ENCODE peak calls at places on chromosomes 11 and 22, in four cellular contexts. Z is HepG2, S is A549, O is K562. Y is an unnamed sample.

GRCh38 chr11:47881145-47881544 is 33.0 kb upstream of the NUP160 start:
- DNase-seq in Z (no peak), S (peak; percentile 35), O (no peak), Y (no peak)

GRCh38 chr11:76802151-76802550 is 19.0 kb downstream of the TSKU start:
- DNase-seq in O (no peak), Z (no peak), S (no peak), Y (no peak)

GRCh38 chr11:12017243-12017678 is 8.8 kb upstream of the DKK3 start:
- DNase-seq in S (no peak), O (no peak), Z (no peak), Y (no peak)

GRCh38 chr11:94577841-94578240 is 10.7 kb downstream of the PIWIL4 start:
- DNase-seq in O (no peak), S (no peak), Z (no peak), Y (no peak)

GRCh38 chr11:65492637-65493366 is 6.0 kb upstream of the MALAT1 start:
- DNase-seq in Z (no peak), S (peak; percentile 91), O (peak; percentile 68), Y (peak; percentile 68)

GRCh38 chr11:69259072-69259471 is 34.9 kb upstream of the MYEOV start:
- DNase-seq in Z (no peak), S (peak; percentile 24), O (no peak), Y (no peak)

GRCh38 chr11:76598426-76598839 is 72.1 kb downstream of the LRRC32 start:
- DNase-seq in Z (peak; percentile 31), S (peak; percentile 64), O (peak; percentile 49), Y (peak; percentile 12)

GRCh38 chr11:107707807-107708206 is 4.0 kb downstream of the SLN start:
- DNase-seq in O (no peak), Z (no peak), S (no peak), Y (no peak)

GRCh38 chr22:46843691-46844297 is 81.3 kb downstream of the TBC1D22A start:
- DNase-seq in S (no peak), O (no peak), Z (no peak), Y (no peak)

GRCh38 chr11:32333335-32333991 is 101.9 kb downstream of the WT1 start:
- DNase-seq in S (peak; percentile 72), Z (no peak), O (no peak), Y (no peak)

GRCh38 chr11:112655386-112655785 is 305.8 kb upstream of the NCAM1 start:
- DNase-seq in O (no peak), S (no peak), Z (no peak), Y (no peak)

GRCh38 chr11:57674251-57674650 is 6.3 kb downstream of the ZDHHC5 start:
- DNase-seq in S (no peak), Z (no peak), O (no peak), Y (no peak)

GRCh38 chr11:70483077-70483861 is 84.9 kb downstream of the CTTN start:
- DNase-seq in S (peak; percentile 54), O (peak; percentile 72), Z (no peak), Y (no peak)

GRCh38 chr11:58164389-58164788 is 24.5 kb upstream of the OR9Q2 start:
- DNase-seq in O (no peak), S (no peak), Z (no peak), Y (no peak)

GRCh38 chr11:10130872-10131271 is 163.1 kb downstream of the SBF2 start:
- DNase-seq in Z (no peak), S (no peak), O (no peak), Y (no peak)

GRCh38 chr22:18078329-18079041 is 695 bp downstream of the PEX26 start:
- DNase-seq in O (peak; percentile 40), S (peak; percentile 25), Z (peak; percentile 34), Y (no peak)

GRCh38 chr11:2537010-2537695 is 92.3 kb downstream of the KCNQ1 start:
- DNase-seq in S (no peak), O (no peak), Z (no peak), Y (no peak)

GRCh38 chr11:38019072-38019775 is 1421.2 kb upstream of the RAG2 start:
- DNase-seq in S (peak; percentile 1), Z (peak; percentile 0), O (no peak), Y (no peak)

GRCh38 chr11:19027829-19028595 is 32.5 kb downstream of the MRGPRX2 start:
- DNase-seq in Z (peak; percentile 29), S (peak; percentile 59), O (no peak), Y (no peak)

GRCh38 chr11:92306966-92307504 is 82.4 kb downstream of the FAT3 start:
- DNase-seq in Z (no peak), S (no peak), O (no peak), Y (no peak)

GRCh38 chr22:38031491-38031890 is 25.7 kb upstream of the PICK1 start:
- DNase-seq in Z (no peak), O (no peak), S (no peak), Y (no peak)

GRCh38 chr11:61022311-61023085 is 51.0 kb downstream of the CD6 start:
- DNase-seq in Z (no peak), S (no peak), O (no peak), Y (no peak)

GRCh38 chr11:61024938-61025818 is 53.7 kb downstream of the CD6 start:
- DNase-seq in S (no peak), O (no peak), Z (no peak), Y (no peak)

GRCh38 chr11:61021661-61022212 is 50.3 kb downstream of the CD6 start:
- DNase-seq in O (no peak), S (no peak), Z (no peak), Y (no peak)

GRCh38 chr11:61025819-61026120 is 54.3 kb downstream of the CD6 start:
- DNase-seq in Z (no peak), S (no peak), O (no peak), Y (no peak)

DNA sequence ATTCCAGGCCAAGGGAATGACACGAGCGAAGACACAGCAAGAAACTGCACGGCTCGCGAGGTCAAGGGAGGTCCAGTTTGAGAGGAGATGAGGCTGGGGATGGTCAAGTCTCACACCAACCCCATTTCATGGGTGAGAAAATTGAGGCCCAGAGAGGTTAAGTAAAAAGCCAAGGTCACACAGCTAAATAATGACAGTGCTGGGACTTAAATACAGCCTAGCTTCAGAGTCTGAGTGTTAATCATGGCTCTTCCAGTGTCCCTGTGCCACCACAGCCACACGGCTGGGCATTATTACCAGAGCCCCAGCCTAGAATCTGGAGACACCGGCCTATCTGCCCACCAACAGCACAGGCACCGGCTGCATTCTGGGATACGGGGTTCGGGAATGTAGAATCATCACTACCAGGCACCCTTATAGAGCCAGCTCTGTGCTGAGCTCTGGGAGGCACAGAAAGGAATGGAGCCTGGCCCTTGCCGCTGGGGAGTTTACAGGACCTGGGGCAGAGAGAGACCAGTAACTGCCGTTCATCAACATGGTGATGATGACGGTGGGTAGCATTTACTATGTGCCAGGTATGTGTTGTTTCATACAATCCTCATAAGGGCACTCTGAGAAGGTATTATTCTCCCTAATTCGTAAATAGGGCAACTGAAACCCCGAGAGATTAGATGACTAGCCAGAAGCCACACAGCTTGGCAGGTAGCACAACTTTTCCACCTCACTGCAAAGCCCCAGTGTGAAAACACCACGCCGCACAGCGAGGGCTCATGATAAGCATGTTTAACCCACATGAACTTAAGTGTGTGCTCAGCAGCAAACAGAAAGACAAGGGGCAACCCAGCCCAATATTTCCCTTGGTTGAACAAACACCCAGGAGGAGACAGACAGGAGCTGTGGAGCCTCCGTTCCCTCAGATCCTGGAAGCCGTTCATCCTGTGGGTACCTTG is 51.9 kb downstream of the CD6 start:
- DNase-seq in Z (no peak), S (no peak), O (no peak), Y (no peak)
- TF ChIP-seq POLR2AphosphoS2 in Z (no peak), S (no peak), O (no peak), Y (no peak)

DNA sequence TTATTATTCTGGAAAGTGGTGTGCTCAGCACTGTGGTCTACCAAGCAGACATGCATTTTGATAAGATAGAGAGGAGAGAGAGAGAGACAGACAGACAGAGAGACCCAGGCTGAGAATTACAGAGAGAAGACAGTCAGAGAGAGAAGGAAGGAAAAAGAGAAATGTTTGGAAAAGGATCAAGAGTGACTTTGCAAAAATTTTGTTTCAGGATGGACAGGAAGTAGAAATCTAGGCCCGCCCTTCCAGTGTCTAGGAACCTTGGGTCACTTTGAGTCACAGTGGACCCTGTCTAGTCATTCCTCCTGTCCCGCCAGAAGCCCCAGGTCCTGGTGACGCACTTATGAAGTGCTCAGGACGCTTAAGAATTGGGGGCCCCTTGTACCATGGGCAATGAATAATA is 166.7 kb downstream of the ST3GAL4 start:
- DNase-seq in O (peak; percentile 21), Z (no peak), S (peak; percentile 20), Y (no peak)
- TF ChIP-seq POLR2AphosphoS2 in O (no peak), Z (no peak), S (no peak), Y (no peak)

GRCh38 chr22:35357883-35358621 is 22.8 kb upstream of the HMOX1 start:
- DNase-seq in S (peak; percentile 52), O (no peak), Z (no peak), Y (no peak)

GRCh38 chr22:35361001-35361551 is 19.8 kb upstream of the HMOX1 start:
- DNase-seq in S (no peak), O (no peak), Z (no peak), Y (no peak)

GRCh38 chr22:35355744-35356420 is 25.0 kb upstream of the HMOX1 start:
- DNase-seq in O (no peak), S (no peak), Z (no peak), Y (no peak)

GRCh38 chr22:35363571-35364086 is 17.3 kb upstream of the HMOX1 start:
- DNase-seq in Z (no peak), S (no peak), O (no peak), Y (no peak)

DNA sequence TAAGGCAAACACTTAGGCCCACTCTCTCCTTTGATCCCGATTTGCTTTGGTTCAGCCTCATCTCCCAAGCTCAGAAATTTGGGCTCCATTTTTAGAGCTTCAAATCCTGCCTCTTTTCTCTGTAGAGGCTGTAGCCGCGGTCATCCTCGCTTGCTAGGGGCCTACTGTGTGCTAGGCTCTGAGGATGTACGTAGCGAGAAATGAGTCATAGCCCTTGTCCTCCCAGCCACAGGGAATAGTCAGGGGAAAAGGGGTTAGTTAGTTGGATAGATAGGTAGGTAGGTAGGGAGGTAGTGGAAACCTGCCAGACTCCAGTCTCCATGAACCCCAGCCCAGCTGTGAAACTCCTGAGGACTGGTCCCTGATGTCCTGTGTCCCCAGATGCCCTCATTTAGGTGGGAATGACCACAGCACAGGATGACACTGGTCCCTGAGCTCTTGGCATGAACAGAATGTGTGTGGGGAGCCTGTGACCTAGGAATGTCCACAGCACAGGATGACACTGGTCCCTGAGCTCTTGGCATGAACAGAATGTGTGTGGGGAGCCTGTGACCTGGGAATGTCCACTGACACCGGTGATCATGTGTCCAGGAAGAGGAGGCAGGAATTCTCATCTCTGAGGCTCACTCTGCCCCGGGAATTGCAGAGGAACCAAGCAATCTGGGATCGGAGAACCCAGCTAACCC is 21.4 kb upstream of the HMOX1 start:
- DNase-seq in S (no peak), O (no peak), Z (no peak), Y (no peak)
- TF ChIP-seq POLR2AphosphoS2 in S (no peak), O (no peak), Z (no peak), Y (no peak)

GRCh38 chr11:13314676-13315394 is 37.2 kb downstream of the BMAL1 start:
- DNase-seq in S (no peak), Z (no peak), O (no peak), Y (no peak)

GRCh38 chr11:13318498-13319295 is 41.1 kb downstream of the BMAL1 start:
- DNase-seq in Z (no peak), S (no peak), O (no peak), Y (no peak)

GRCh38 chr11:13315517-13316432 is 38.2 kb downstream of the BMAL1 start:
- DNase-seq in Z (peak; percentile 16), O (no peak), S (no peak), Y (no peak)

GRCh38 chr11:13317293-13318080 is 39.9 kb downstream of the BMAL1 start:
- DNase-seq in S (no peak), O (no peak), Z (no peak), Y (no peak)

DNA sequence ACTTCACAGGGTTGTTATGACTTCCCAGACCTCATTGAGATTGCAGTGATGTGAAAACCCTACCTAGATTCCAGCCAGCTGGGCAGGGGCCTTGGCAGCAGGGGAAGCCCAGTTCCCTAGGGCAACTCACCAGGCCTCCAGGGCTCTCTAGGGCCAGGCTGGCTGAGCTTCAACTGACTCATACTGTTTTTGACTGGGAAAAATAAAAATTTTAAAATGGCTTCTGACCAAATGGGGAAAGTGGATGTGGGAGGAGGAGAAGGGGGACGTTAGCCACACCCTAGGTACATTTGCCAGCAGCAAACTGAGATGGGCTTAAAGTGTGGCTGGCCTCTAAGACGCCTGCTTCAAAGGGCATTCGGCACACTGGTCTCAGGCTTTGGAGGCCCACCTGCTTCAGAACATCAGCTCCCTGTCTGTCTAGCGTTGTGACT is 39.0 kb downstream of the BMAL1 start:
- DNase-seq in S (no peak), Z (no peak), O (no peak), Y (no peak)
- TF ChIP-seq POLR2AphosphoS2 in S (no peak), Z (no peak), O (no peak), Y (no peak)

Y was measured in GM12878.